ENCODE peak calls at places on chromosomes 12 and 14, in eight cellular contexts. P, X, L, M, G, I, S and U are unnamed samples.

GRCh38 chr12:43957732-43958131 is 121.9 kb downstream of the TMEM117 start:
- DNase-seq in P (peak; percentile 79), X (no peak), L (peak; percentile 75), M (no peak), G (peak; percentile 52), I (peak; percentile 21), S (peak; percentile 72), U (peak; percentile 22)

GRCh38 chr12:125634813-125635212 is 569.6 kb downstream of the AACS start:
- DNase-seq in P (no peak), X (no peak), L (no peak), M (no peak), G (no peak), I (no peak), S (no peak), U (no peak)

GRCh38 chr12:50090391-50090790 is 5.2 kb downstream of the SMARCD1 start:
- DNase-seq in P (no peak), X (no peak), L (no peak), M (no peak), G (no peak), I (no peak), S (no peak), U (no peak)

GRCh38 chr12:58393152-58393551 is 451.8 kb downstream of the ATP23 start:
- DNase-seq in P (peak; percentile 48), X (no peak), L (no peak), M (no peak), G (no peak), I (no peak), S (no peak), U (no peak)

GRCh38 chr12:111453071-111453989 is 47.6 kb downstream of the SH2B3 start:
- DNase-seq in P (no peak), X (no peak), L (no peak), M (no peak), G (no peak), I (no peak), S (peak; percentile 27), U (no peak)

GRCh38 chr12:102939670-102940222 is 17.7 kb upstream of the ASCL1 start:
- DNase-seq in P (no peak), X (no peak), L (no peak), M (no peak), G (no peak), I (no peak), S (peak; percentile 39), U (no peak)

GRCh38 chr12:26298785-26299621 is 103.6 kb downstream of the SSPN start:
- DNase-seq in P (peak; percentile 95), X (no peak), L (peak; percentile 72), M (no peak), G (peak; percentile 12), I (peak; percentile 64), S (peak; percentile 8), U (peak; percentile 88)

GRCh38 chr12:104958946-104959841 is 1.1 kb upstream of the SLC41A2 start:
- DNase-seq in P (peak; percentile 42), X (no peak), L (peak; percentile 47), M (peak; percentile 53), G (no peak), I (no peak), S (peak; percentile 26), U (no peak)

GRCh38 chr12:39988574-39988973 is 117.3 kb downstream of the SLC2A13 start:
- DNase-seq in P (no peak), X (no peak), L (no peak), M (no peak), G (no peak), I (no peak), S (no peak), U (no peak)

GRCh38 chr14:64461221-64461620 is 4.1 kb upstream of the AKAP5 start:
- DNase-seq in P (no peak), X (no peak), L (no peak), M (no peak), G (no peak), I (no peak), S (no peak), U (no peak)

GRCh38 chr12:127077262-127078045 is 1189.5 kb upstream of the TMEM132C start:
- DNase-seq in P (no peak), X (no peak), L (no peak), M (peak; percentile 40), G (no peak), I (no peak), S (no peak), U (no peak)
- TF ChIP-seq CTCF in P (no peak), X (no peak), L (no peak), M (peak; percentile 34), G (no peak), I (no peak), S (no peak), U (no peak)

GRCh38 chr14:67837011-67837624 is 17.5 kb downstream of the RAD51B start:
- DNase-seq in P (peak; percentile 86), X (no peak), L (peak; percentile 90), M (no peak), G (peak; percentile 35), I (peak; percentile 29), S (peak; percentile 80), U (peak; percentile 47)
- H3K27ac ChIP-seq in P (no peak overlapping the region), X (no peak overlapping the region), L (no peak overlapping the region), M (no peak overlapping the region), G (no peak overlapping the region), I (no peak overlapping the region), S (no peak overlapping the region), U (no peak overlapping the region)

GRCh38 chr14:90457191-90457590 is 60.4 kb downstream of the CALM1 start:
- DNase-seq in P (no peak), X (no peak), L (no peak), M (no peak), G (no peak), I (no peak), S (no peak), U (no peak)

GRCh38 chr14:90460136-90460535 is 63.3 kb downstream of the CALM1 start:
- DNase-seq in P (no peak), X (no peak), L (no peak), M (no peak), G (no peak), I (no peak), S (no peak), U (no peak)

GRCh38 chr14:90464481-90464880 is 67.7 kb downstream of the CALM1 start:
- DNase-seq in P (no peak), X (no peak), L (no peak), M (no peak), G (no peak), I (no peak), S (no peak), U (no peak)

GRCh38 chr14:90458536-90458935 is 61.7 kb downstream of the CALM1 start:
- DNase-seq in P (no peak), X (no peak), L (no peak), M (no peak), G (no peak), I (no peak), S (no peak), U (peak; percentile 66)

GRCh38 chr14:90461425-90461824 is 64.6 kb downstream of the CALM1 start:
- DNase-seq in P (peak; percentile 16), X (no peak), L (no peak), M (no peak), G (no peak), I (no peak), S (peak; percentile 48), U (no peak)
- TF ChIP-seq CTCF in P (peak; percentile 31), X (no peak), L (no peak), M (peak; percentile 42), G (no peak), I (no peak), S (peak; percentile 61), U (peak; percentile 27)

DNA sequence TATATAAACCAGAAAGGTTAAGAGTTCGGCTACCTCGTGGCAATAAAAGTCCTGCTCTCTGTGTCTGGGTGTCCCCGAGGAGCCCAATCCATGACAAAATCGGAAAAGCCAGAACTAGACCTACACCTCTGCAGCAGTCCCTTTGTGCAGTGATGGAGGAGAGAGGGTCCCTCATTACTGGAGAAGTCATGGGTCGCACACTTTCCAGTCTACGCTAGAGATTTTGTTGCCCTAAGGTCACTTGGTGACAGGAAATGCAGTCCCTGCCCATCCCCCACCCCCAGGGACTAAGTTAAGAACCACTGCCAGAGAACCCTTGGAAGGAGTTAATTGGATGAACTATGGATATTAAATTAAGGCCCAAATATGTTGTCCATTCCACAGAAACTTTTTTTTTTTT is 104.4 kb upstream of the ATF7IP start:
- DNase-seq in P (no peak), X (peak; percentile 30), L (no peak), M (peak; percentile 53), G (no peak), I (no peak), S (peak; percentile 60), U (no peak)
- H3K27ac ChIP-seq in P (peak overlapping the region; percentile 88), X (peak overlapping the region; percentile 91), L (peak overlapping the region; percentile 31), M (peak overlapping the region; percentile 74), G (no peak overlapping the region), I (peak overlapping the region; percentile 80), S (peak overlapping the region; percentile 99), U (peak overlapping the region; percentile 77)

GRCh38 chr14:82621881-82622450 is 1088.3 kb upstream of the SEL1L start:
- DNase-seq in P (no peak), X (no peak), L (no peak), M (peak; percentile 59), G (peak; percentile 1), I (no peak), S (peak; percentile 51), U (no peak)
- TF ChIP-seq CTCF in P (no peak), X (no peak), L (no peak), M (peak; percentile 65), G (no peak), I (no peak), S (peak; percentile 67), U (no peak)